ENCODE peak calls at places on chromosomes 7 and 10, in eight cellular contexts. One of them, this sample, is unnamed.

GRCh38 chr7:12389089-12389700 is 14.5 kb downstream of the VWDE start:
- DNase-seq in stomach: peak
- DNase-seq in GM23338: peak
- DNase-seq in SK-N-SH: peak
- DNase-seq in H1: no peak
- DNase-seq in transverse colon: peak
- DNase-seq in HL-60: peak
- DNase-seq in prostate gland: peak
- DNase-seq in this sample: peak

GRCh38 chr7:107103369-107103768 is 58.9 kb downstream of the PRKAR2B start:
- DNase-seq in stomach: no peak
- DNase-seq in prostate gland: no peak
- DNase-seq in SK-N-SH: peak
- DNase-seq in H1: no peak
- DNase-seq in GM23338: no peak
- DNase-seq in HL-60: no peak
- DNase-seq in transverse colon: no peak
- DNase-seq in this sample: peak

GRCh38 chr7:156659961-156660360 is 19.4 kb downstream of the RNF32 start:
- DNase-seq in H1: no peak
- DNase-seq in GM23338: no peak
- DNase-seq in HL-60: no peak
- DNase-seq in SK-N-SH: no peak
- DNase-seq in transverse colon: no peak
- DNase-seq in prostate gland: no peak
- DNase-seq in stomach: no peak
- DNase-seq in this sample: no peak

GRCh38 chr10:13779748-13780147 is 193.0 kb downstream of the PRPF18 start:
- DNase-seq in SK-N-SH: no peak
- DNase-seq in prostate gland: no peak
- DNase-seq in stomach: no peak
- DNase-seq in HL-60: no peak
- DNase-seq in transverse colon: no peak
- DNase-seq in GM23338: no peak
- DNase-seq in H1: no peak
- DNase-seq in this sample: no peak

GRCh38 chr7:151010002-151010306 is 14.3 kb downstream of the ATG9B start:
- DNase-seq in stomach: no peak
- DNase-seq in HL-60: no peak
- DNase-seq in prostate gland: no peak
- DNase-seq in GM23338: no peak
- DNase-seq in transverse colon: no peak
- DNase-seq in SK-N-SH: no peak
- DNase-seq in H1: no peak
- DNase-seq in this sample: no peak

GRCh38 chr7:50653116-50653854 is 88.1 kb upstream of the DDC start:
- DNase-seq in prostate gland: no peak
- DNase-seq in GM23338: no peak
- DNase-seq in stomach: peak
- DNase-seq in SK-N-SH: no peak
- DNase-seq in transverse colon: peak
- DNase-seq in HL-60: no peak
- DNase-seq in H1: peak
- DNase-seq in this sample: no peak

GRCh38 chr10:91137822-91138221 is 82.6 kb upstream of the PCGF5 start:
- DNase-seq in prostate gland: no peak
- DNase-seq in SK-N-SH: no peak
- DNase-seq in HL-60: no peak
- DNase-seq in transverse colon: no peak
- DNase-seq in stomach: no peak
- DNase-seq in H1: no peak
- DNase-seq in GM23338: no peak
- DNase-seq in this sample: no peak

GRCh38 chr10:13788320-13788600 is 201.5 kb downstream of the PRPF18 start:
- DNase-seq in H1: no peak
- DNase-seq in transverse colon: no peak
- DNase-seq in prostate gland: no peak
- DNase-seq in stomach: no peak
- DNase-seq in GM23338: no peak
- DNase-seq in SK-N-SH: no peak
- DNase-seq in HL-60: no peak
- DNase-seq in this sample: no peak

GRCh38 chr10:128527730-128528129 is 401.5 kb upstream of the MKI67 start:
- DNase-seq in transverse colon: no peak
- DNase-seq in prostate gland: no peak
- DNase-seq in H1: no peak
- DNase-seq in HL-60: no peak
- DNase-seq in GM23338: no peak
- DNase-seq in stomach: no peak
- DNase-seq in SK-N-SH: no peak
- DNase-seq in this sample: no peak

GRCh38 chr7:155282671-155283070 is 15.0 kb upstream of the INSIG1 start:
- DNase-seq in H1: no peak
- DNase-seq in SK-N-SH: no peak
- DNase-seq in prostate gland: no peak
- DNase-seq in HL-60: no peak
- DNase-seq in stomach: no peak
- DNase-seq in transverse colon: peak
- DNase-seq in GM23338: no peak
- DNase-seq in this sample: no peak

GRCh38 chr7:143379607-143380263 is 1.4 kb upstream of the ZYX start:
- DNase-seq in SK-N-SH: peak
- DNase-seq in GM23338: no peak
- DNase-seq in stomach: no peak
- DNase-seq in HL-60: no peak
- DNase-seq in H1: no peak
- DNase-seq in prostate gland: no peak
- DNase-seq in transverse colon: no peak
- DNase-seq in this sample: no peak

GRCh38 chr7:143380646-143381426 is at the start of gene ZYX:
- DNase-seq in HL-60: peak
- DNase-seq in GM23338: peak
- DNase-seq in stomach: peak
- DNase-seq in transverse colon: peak
- DNase-seq in SK-N-SH: peak
- DNase-seq in prostate gland: peak
- DNase-seq in H1: peak
- DNase-seq in this sample: peak

GRCh38 chr7:143381427-143382125 is 431 bp downstream of the ZYX start:
- DNase-seq in SK-N-SH: peak
- DNase-seq in H1: no peak
- DNase-seq in HL-60: no peak
- DNase-seq in GM23338: no peak
- DNase-seq in transverse colon: peak
- DNase-seq in stomach: peak
- DNase-seq in prostate gland: peak
- DNase-seq in this sample: peak

GRCh38 chr7:143382126-143382790 is 1.1 kb downstream of the ZYX start:
- DNase-seq in prostate gland: no peak
- DNase-seq in SK-N-SH: no peak
- DNase-seq in H1: no peak
- DNase-seq in GM23338: no peak
- DNase-seq in HL-60: no peak
- DNase-seq in transverse colon: no peak
- DNase-seq in stomach: no peak
- DNase-seq in this sample: no peak

DNA sequence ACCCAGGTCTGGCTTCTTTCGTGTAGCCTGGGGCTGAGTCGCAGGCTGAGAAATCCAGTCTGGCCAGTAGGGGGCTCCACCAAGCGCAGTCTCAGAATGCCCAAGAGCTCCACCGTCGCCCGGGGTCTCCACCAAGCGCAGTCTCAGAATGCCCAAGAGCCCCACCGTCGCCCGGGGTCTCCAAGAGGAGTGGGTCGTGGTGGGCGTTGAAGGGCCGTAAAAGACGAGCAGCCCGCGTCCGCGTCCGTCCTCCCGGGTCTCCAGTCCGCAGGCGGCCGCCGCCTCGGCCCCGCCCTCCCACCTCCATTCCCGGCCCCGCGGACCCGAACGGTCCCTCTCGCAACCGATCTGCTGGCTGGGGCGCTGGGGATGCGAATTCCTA is 890 bp upstream of the ZYX start:
- DNase-seq in stomach: peak
- DNase-seq in SK-N-SH: peak
- DNase-seq in transverse colon: peak
- DNase-seq in HL-60: no peak
- DNase-seq in H1: peak
- DNase-seq in prostate gland: peak
- DNase-seq in GM23338: peak
- DNase-seq in this sample: peak
- TF ChIP-seq POLR2AphosphoS5 in stomach: no peak
- TF ChIP-seq POLR2AphosphoS5 in SK-N-SH: no peak
- TF ChIP-seq POLR2AphosphoS5 in transverse colon: no peak
- TF ChIP-seq POLR2AphosphoS5 in HL-60: no peak
- TF ChIP-seq POLR2AphosphoS5 in H1: no peak
- TF ChIP-seq POLR2AphosphoS5 in prostate gland: peak
- TF ChIP-seq POLR2AphosphoS5 in GM23338: no peak
- TF ChIP-seq POLR2AphosphoS5 in this sample: no peak

GRCh38 chr7:220151-220841 is 27.9 kb downstream of the FAM20C start:
- DNase-seq in SK-N-SH: peak
- DNase-seq in H1: peak
- DNase-seq in stomach: no peak
- DNase-seq in transverse colon: no peak
- DNase-seq in prostate gland: no peak
- DNase-seq in GM23338: peak
- DNase-seq in HL-60: no peak
- DNase-seq in this sample: no peak
- TF ChIP-seq CTCF in SK-N-SH: peak
- TF ChIP-seq CTCF in H1: peak
- TF ChIP-seq CTCF in stomach: no peak
- TF ChIP-seq CTCF in transverse colon: no peak
- TF ChIP-seq CTCF in prostate gland: peak
- TF ChIP-seq CTCF in GM23338: peak
- TF ChIP-seq CTCF in HL-60: no peak
- TF ChIP-seq CTCF in this sample: no peak

GRCh38 chr10:74827694-74828093 is 1.3 kb downstream of the KAT6B start:
- DNase-seq in prostate gland: no peak
- DNase-seq in H1: no peak
- DNase-seq in HL-60: no peak
- DNase-seq in stomach: no peak
- DNase-seq in GM23338: no peak
- DNase-seq in SK-N-SH: no peak
- DNase-seq in transverse colon: no peak
- DNase-seq in this sample: no peak

GRCh38 chr10:74825033-74825370 is 1.4 kb upstream of the KAT6B start:
- DNase-seq in H1: peak
- DNase-seq in GM23338: peak
- DNase-seq in SK-N-SH: no peak
- DNase-seq in transverse colon: peak
- DNase-seq in prostate gland: peak
- DNase-seq in HL-60: peak
- DNase-seq in stomach: peak
- DNase-seq in this sample: peak

GRCh38 chr10:74825371-74826141 is 844 bp upstream of the KAT6B start:
- DNase-seq in transverse colon: peak
- DNase-seq in stomach: peak
- DNase-seq in prostate gland: no peak
- DNase-seq in HL-60: peak
- DNase-seq in SK-N-SH: peak
- DNase-seq in GM23338: peak
- DNase-seq in H1: peak
- DNase-seq in this sample: no peak

GRCh38 chr10:74827045-74827441 is 643 bp downstream of the KAT6B start:
- DNase-seq in H1: peak
- DNase-seq in stomach: no peak
- DNase-seq in GM23338: no peak
- DNase-seq in SK-N-SH: no peak
- DNase-seq in transverse colon: no peak
- DNase-seq in prostate gland: no peak
- DNase-seq in HL-60: no peak
- DNase-seq in this sample: peak

DNA sequence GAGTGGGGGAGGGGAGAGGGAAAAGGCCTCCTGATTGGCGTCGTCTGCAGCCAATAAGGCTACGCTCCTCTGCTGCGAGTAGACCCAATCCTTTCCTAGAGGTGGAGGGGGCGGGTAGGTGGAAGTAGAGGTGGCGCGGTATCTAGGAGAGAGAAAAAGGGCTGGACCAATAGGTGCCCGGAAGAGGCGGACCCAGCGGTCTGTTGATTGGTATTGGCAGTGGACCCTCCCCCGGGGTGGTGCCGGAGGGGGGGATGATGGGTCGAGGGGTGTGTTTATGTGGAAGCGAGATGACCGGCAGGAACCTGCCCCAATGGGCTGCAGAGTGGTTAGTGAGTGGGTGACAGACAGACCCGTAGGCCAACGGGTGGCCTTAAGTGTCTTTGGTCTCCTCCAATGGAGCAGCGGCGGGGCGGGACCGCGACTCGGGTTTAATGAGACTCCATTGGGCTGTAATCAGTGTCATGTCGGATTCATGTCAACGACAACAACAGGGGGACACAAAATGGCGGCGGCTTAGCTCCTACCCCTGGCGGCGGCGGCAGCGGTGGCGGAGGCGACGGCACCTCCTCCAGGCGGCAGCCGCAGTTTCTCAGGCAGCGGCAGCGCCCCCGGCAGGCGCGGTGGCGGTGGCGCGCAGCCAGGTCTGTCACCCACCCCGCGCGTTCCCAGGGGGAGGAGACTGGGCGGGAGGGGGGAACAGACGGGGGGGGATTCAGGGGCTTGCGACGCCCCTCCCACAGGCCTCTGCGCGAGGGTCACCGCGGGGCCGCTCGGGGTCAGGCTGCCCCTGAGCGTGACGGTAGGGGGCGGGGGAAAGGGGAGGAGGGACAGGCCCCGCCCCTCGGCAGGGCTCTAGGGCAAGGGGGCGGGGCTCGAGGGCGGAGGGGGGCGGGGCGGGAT is at the start of gene KAT6B:
- DNase-seq in prostate gland: peak
- DNase-seq in H1: peak
- DNase-seq in SK-N-SH: peak
- DNase-seq in GM23338: peak
- DNase-seq in stomach: peak
- DNase-seq in transverse colon: peak
- DNase-seq in HL-60: peak
- DNase-seq in this sample: peak
- TF ChIP-seq POLR2AphosphoS5 in prostate gland: peak
- TF ChIP-seq POLR2AphosphoS5 in H1: peak
- TF ChIP-seq POLR2AphosphoS5 in SK-N-SH: peak
- TF ChIP-seq POLR2AphosphoS5 in GM23338: no peak
- TF ChIP-seq POLR2AphosphoS5 in stomach: peak
- TF ChIP-seq POLR2AphosphoS5 in transverse colon: peak
- TF ChIP-seq POLR2AphosphoS5 in HL-60: peak
- TF ChIP-seq POLR2AphosphoS5 in this sample: peak

DNA sequence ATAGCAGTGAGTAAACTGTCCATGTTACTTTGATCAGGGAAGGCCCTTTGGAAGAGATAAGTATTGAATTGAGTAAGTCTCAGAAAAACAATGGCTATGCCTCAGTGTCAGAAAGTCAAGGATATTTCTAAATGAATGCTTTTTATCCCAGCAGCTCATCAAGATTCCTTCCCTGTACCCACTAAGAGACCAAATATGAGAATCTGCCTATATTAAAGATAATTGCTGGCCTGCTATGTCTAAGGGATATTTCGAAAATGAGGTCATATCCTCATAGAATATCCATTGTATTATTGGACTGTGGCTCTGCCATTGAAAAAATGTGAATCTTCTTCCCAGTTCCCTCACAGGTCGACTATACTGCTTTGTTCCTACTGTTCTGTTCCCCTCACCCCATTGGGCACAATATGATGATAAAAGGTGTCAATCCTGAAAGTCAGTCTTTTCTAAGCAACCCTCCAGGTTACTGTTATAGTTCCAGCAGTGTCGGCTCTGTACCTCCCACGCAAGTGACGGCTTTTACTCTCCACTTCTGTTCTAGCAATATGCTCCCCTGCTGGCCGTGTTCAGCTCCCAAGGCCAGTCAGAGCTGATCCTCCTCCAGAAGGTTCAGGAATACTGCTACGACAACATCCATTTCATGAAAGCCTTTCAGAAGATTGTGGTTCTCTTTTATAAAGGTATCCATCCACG is 51.7 kb downstream of the BZW2 start:
- DNase-seq in SK-N-SH: no peak
- DNase-seq in GM23338: no peak
- DNase-seq in stomach: no peak
- DNase-seq in HL-60: no peak
- DNase-seq in H1: no peak
- DNase-seq in prostate gland: no peak
- DNase-seq in transverse colon: no peak
- DNase-seq in this sample: no peak
- TF ChIP-seq CTCF in SK-N-SH: no peak
- TF ChIP-seq CTCF in GM23338: no peak
- TF ChIP-seq CTCF in stomach: no peak
- TF ChIP-seq CTCF in HL-60: no peak
- TF ChIP-seq CTCF in H1: no peak
- TF ChIP-seq CTCF in prostate gland: no peak
- TF ChIP-seq CTCF in transverse colon: no peak
- TF ChIP-seq CTCF in this sample: no peak